ENCODE peak calls at places on chromosomes 11 and 22, in nine cellular contexts. O, N, G, U, V, L, A, H and S are unnamed samples.

GRCh38 chr22:24338701-24339451 is 68.2 kb downstream of the SPECC1L start:
- DNase-seq in O (peak), N (no peak), G (no peak), U (no peak), V (no peak), L (no peak), A (no peak), H (no peak), S (no peak)

GRCh38 chr11:12723410-12724297 is 49.4 kb downstream of the TEAD1 start:
- DNase-seq in O (peak), N (peak), G (peak), U (no peak), V (no peak), L (peak), A (no peak), H (no peak), S (no peak)

GRCh38 chr22:38802671-38803121 is 8.8 kb upstream of the DNAL4 start:
- DNase-seq in O (peak), N (peak), G (peak), U (no peak), V (peak), L (peak), A (no peak), H (no peak), S (no peak)

GRCh38 chr11:131099746-131100145 is 183.5 kb upstream of the SNX19 start:
- DNase-seq in O (peak), N (no peak), G (no peak), U (no peak), V (no peak), L (no peak), A (no peak), H (no peak), S (no peak)

GRCh38 chr22:44887941-44888366 is 121.9 kb downstream of the PHF21B start:
- DNase-seq in O (no peak), N (no peak), G (no peak), U (no peak), V (no peak), L (no peak), A (no peak), H (no peak), S (no peak)

GRCh38 chr11:44463751-44464150 is 101.7 kb upstream of the CD82 start:
- DNase-seq in O (no peak), N (no peak), G (no peak), U (no peak), V (no peak), L (no peak), A (no peak), H (no peak), S (no peak)

GRCh38 chr22:30275625-30276024 is 9.0 kb upstream of the OSM start:
- DNase-seq in O (no peak), N (no peak), G (no peak), U (no peak), V (no peak), L (no peak), A (no peak), H (no peak), S (no peak)

GRCh38 chr22:44574581-44575343 is 76.7 kb upstream of the RTL6 start:
- DNase-seq in O (peak), N (no peak), G (no peak), U (no peak), V (no peak), L (no peak), A (no peak), H (no peak), S (no peak)

GRCh38 chr11:19679952-19680823 is 32.4 kb upstream of the NAV2 start:
- DNase-seq in O (peak), N (peak), G (peak), U (no peak), V (no peak), L (peak), A (no peak), H (no peak), S (peak)

GRCh38 chr11:35304393-35304790 is 115.0 kb downstream of the SLC1A2 start:
- DNase-seq in O (peak), N (no peak), G (no peak), U (no peak), V (peak), L (peak), A (no peak), H (no peak), S (no peak)

GRCh38 chr11:117570701-117571100 is 226.3 kb downstream of the DSCAML1 start:
- DNase-seq in O (no peak), N (no peak), G (no peak), U (no peak), V (no peak), L (no peak), A (no peak), H (no peak), S (no peak)

GRCh38 chr11:2209370-2209801 is 37.8 kb upstream of the TH start:
- DNase-seq in O (no peak), N (no peak), G (peak), U (peak), V (no peak), L (no peak), A (peak), H (no peak), S (no peak)

GRCh38 chr22:24434472-24435322 is 7.3 kb downstream of the ADORA2A start:
- DNase-seq in O (peak), N (no peak), G (no peak), U (no peak), V (no peak), L (no peak), A (peak), H (peak), S (no peak)